ENCODE peak calls at places on chromosomes 6 and 20, in four cellular contexts. J is pancreas; A is effector memory CD8-positive, alpha-beta T cell; K is BE2C. M is an unnamed sample.

GRCh38 chr20:51487525-51488279 is 54.8 kb downstream of the NFATC2 start:
- DNase-seq in J (no peak), A (no peak), K (no peak), M (no peak)

GRCh38 chr6:85192186-85192585 is 257.7 kb upstream of the NT5E start:
- DNase-seq in J (no peak), A (no peak), K (no peak), M (no peak)

GRCh38 chr20:38601216-38602184 is at the start of gene ARHGAP40:
- DNase-seq in J (peak), A (no peak), K (peak), M (peak)

GRCh38 chr6:13058043-13058442 is 270.3 kb downstream of the TBC1D7 start:
- DNase-seq in J (no peak), A (no peak), K (no peak), M (no peak)

GRCh38 chr6:31634969-31635575 is 14.6 kb downstream of the PRRC2A start:
- DNase-seq in J (no peak), A (no peak), K (no peak), M (no peak)

GRCh38 chr6:41555326-41556300 is 9.4 kb downstream of the FOXP4 start:
- DNase-seq in J (no peak), A (no peak), K (no peak), M (no peak)

GRCh38 chr6:72689107-72689954 is 67.5 kb downstream of the KCNQ5 start:
- DNase-seq in J (no peak), A (no peak), K (no peak), M (no peak)

GRCh38 chr20:49892260-49893216 is 22.8 kb downstream of the SPATA2 start:
- DNase-seq in J (no peak), A (no peak), K (no peak), M (no peak)

GRCh38 chr6:66390393-66390792 is 683.4 kb upstream of the EYS start:
- DNase-seq in J (no peak), A (no peak), K (no peak), M (no peak)

GRCh38 chr20:43752561-43753301 is 25.9 kb upstream of the GTSF1L start:
- DNase-seq in J (no peak), A (no peak), K (no peak), M (no peak)

GRCh38 chr20:58634121-58634817 is 16.8 kb upstream of the STX16 start:
- DNase-seq in J (no peak), A (no peak), K (no peak), M (no peak)

GRCh38 chr20:51560042-51560441 is 17.5 kb upstream of the NFATC2 start:
- DNase-seq in J (no peak), A (no peak), K (no peak), M (no peak)

GRCh38 chr6:143531720-143532504 is 20.4 kb upstream of the FUCA2 start:
- DNase-seq in J (no peak), A (no peak), K (no peak), M (no peak)

GRCh38 chr20:43323592-43323991 is 133.9 kb upstream of the PTPRT start:
- DNase-seq in J (no peak), A (no peak), K (no peak), M (no peak)

GRCh38 chr6:80728830-80729229 is 622.4 kb downstream of the BCKDHB start:
- DNase-seq in J (no peak), A (no peak), K (no peak), M (no peak)

GRCh38 chr6:125123468-125124249 is 29.9 kb upstream of the TPD52L1 start:
- DNase-seq in J (no peak), A (no peak), K (no peak), M (peak)

GRCh38 chr20:33606114-33606771 is 55.9 kb upstream of the C20orf144 start:
- DNase-seq in J (no peak), A (no peak), K (no peak), M (no peak)

GRCh38 chr6:148203281-148203925 is 139.2 kb upstream of the SASH1 start:
- DNase-seq in J (no peak), A (no peak), K (no peak), M (no peak)

GRCh38 chr20:13995841-13996240 is 525 bp downstream of the MACROD2 start:
- DNase-seq in J (peak), A (no peak), K (peak), M (peak)

GRCh38 chr6:81981812-81982211 is 229.3 kb upstream of the TENT5A start:
- DNase-seq in J (no peak), A (no peak), K (no peak), M (no peak)

GRCh38 chr20:62406635-62407176 is 379 bp downstream of the CABLES2 start:
- DNase-seq in J (no peak), A (no peak), K (no peak), M (no peak)

GRCh38 chr6:135830452-135830851 is 21.0 kb upstream of the PDE7B start:
- DNase-seq in J (no peak), A (no peak), K (no peak), M (no peak)

GRCh38 chr6:72950114-72950860 is 275.0 kb downstream of the KHDC1L start:
- DNase-seq in J (no peak), A (no peak), K (no peak), M (no peak)

GRCh38 chr20:3887870-3888614 is 1.1 kb upstream of the PANK2 start:
- DNase-seq in J (no peak), A (no peak), K (no peak), M (peak)

GRCh38 chr6:42450314-42451145 is 1.2 kb downstream of the TRERF1 start:
- DNase-seq in J (no peak), A (peak), K (peak), M (peak)

GRCh38 chr6:134676307-134677281 is 273.3 kb downstream of the ALDH8A1 start:
- DNase-seq in J (no peak), A (no peak), K (no peak), M (no peak)

GRCh38 chr6:132333639-132334516 is 67.4 kb downstream of the MOXD1 start:
- DNase-seq in J (peak), A (no peak), K (no peak), M (no peak)

GRCh38 chr6:41568585-41569384 is 22.6 kb downstream of the FOXP4 start:
- DNase-seq in J (peak), A (no peak), K (no peak), M (no peak)

GRCh38 chr6:17725083-17725482 is 18.4 kb upstream of the NUP153 start:
- DNase-seq in J (no peak), A (no peak), K (peak), M (peak)

GRCh38 chr20:58575776-58576589 is 60.8 kb upstream of the APCDD1L start:
- DNase-seq in J (no peak), A (no peak), K (no peak), M (no peak)

GRCh38 chr20:47785900-47786762 is 850 bp upstream of the SULF2 start:
- DNase-seq in J (no peak), A (no peak), K (peak), M (peak)

GRCh38 chr6:71181565-71181964 is 107.0 kb upstream of the OGFRL1 start:
- DNase-seq in J (no peak), A (no peak), K (no peak), M (no peak)

GRCh38 chr6:53628354-53629119 is 37.0 kb downstream of the KLHL31 start:
- DNase-seq in J (no peak), A (no peak), K (no peak), M (no peak)